ENCODE peak calls at places on chromosome 2, in six cellular contexts. Y, A, U, K, P and D are unnamed samples.

GRCh38 chr2:88055049-88055435 is 541 bp downstream of the KRCC1 start:
- DNase-seq in Y (peak), A (peak), U (peak), K (no peak), P (no peak), D (peak)

GRCh38 chr2:239695106-239695727 is 294.4 kb upstream of the HDAC4 start:
- DNase-seq in Y (no peak), A (no peak), U (no peak), K (no peak), P (no peak), D (no peak)

GRCh38 chr2:153388246-153388645 is 90.3 kb downstream of the RPRM start:
- DNase-seq in Y (no peak), A (no peak), U (no peak), K (no peak), P (peak), D (no peak)

GRCh38 chr2:25669520-25669919 is 3.9 kb downstream of the DTNB start:
- DNase-seq in Y (no peak), A (no peak), U (no peak), K (no peak), P (no peak), D (no peak)

GRCh38 chr2:195782156-195782555 is 125.1 kb downstream of the SLC39A10 start:
- DNase-seq in Y (no peak), A (peak), U (no peak), K (no peak), P (no peak), D (peak)

GRCh38 chr2:174048238-174048637 is 83.1 kb upstream of the SP3 start:
- DNase-seq in Y (no peak), A (peak), U (no peak), K (no peak), P (no peak), D (no peak)

GRCh38 chr2:238489896-238490295 is 63.2 kb downstream of the ASB1 start:
- DNase-seq in Y (no peak), A (no peak), U (no peak), K (no peak), P (no peak), D (no peak)

GRCh38 chr2:10216677-10217498 is 85.8 kb upstream of the HPCAL1 start:
- DNase-seq in Y (no peak), A (no peak), U (no peak), K (no peak), P (no peak), D (no peak)

GRCh38 chr2:1741851-1742250 is 2.5 kb downstream of the PXDN start:
- DNase-seq in Y (no peak), A (no peak), U (no peak), K (no peak), P (no peak), D (no peak)

GRCh38 chr2:69011611-69012157 is 1.3 kb upstream of the ANTXR1 start:
- DNase-seq in Y (no peak), A (no peak), U (no peak), K (no peak), P (no peak), D (no peak)

GRCh38 chr2:152067823-152068222 is 31.0 kb downstream of the CACNB4 start:
- DNase-seq in Y (no peak), A (no peak), U (no peak), K (no peak), P (no peak), D (no peak)

GRCh38 chr2:50529600-50530218 is 502.2 kb downstream of the NRXN1 start:
- DNase-seq in Y (peak), A (peak), U (peak), K (peak), P (no peak), D (peak)

GRCh38 chr2:46294185-46294836 is 2.9 kb upstream of the EPAS1 start:
- DNase-seq in Y (peak), A (peak), U (peak), K (no peak), P (no peak), D (peak)

GRCh38 chr2:160345102-160345501 is 145.0 kb upstream of the ITGB6 start:
- DNase-seq in Y (no peak), A (no peak), U (no peak), K (no peak), P (no peak), D (no peak)

GRCh38 chr2:109129921-109130725 is 1.1 kb downstream of the SH3RF3 start:
- DNase-seq in Y (no peak), A (peak), U (no peak), K (no peak), P (no peak), D (peak)

GRCh38 chr2:53600835-53601234 is 166.8 kb upstream of the CHAC2 start:
- DNase-seq in Y (no peak), A (peak), U (no peak), K (no peak), P (peak), D (peak)

GRCh38 chr2:196324212-196324611 is 152.8 kb upstream of the STK17B start:
- DNase-seq in Y (no peak), A (peak), U (no peak), K (peak), P (no peak), D (no peak)

GRCh38 chr2:153808675-153809074 is 63.0 kb upstream of the GALNT13 start:
- DNase-seq in Y (no peak), A (no peak), U (no peak), K (no peak), P (no peak), D (no peak)

GRCh38 chr2:210440206-210440605 is 36.4 kb downstream of the LANCL1 start:
- DNase-seq in Y (no peak), A (no peak), U (no peak), K (no peak), P (no peak), D (no peak)

GRCh38 chr2:237497009-237497819 is 10.2 kb downstream of the MLPH start:
- DNase-seq in Y (no peak), A (no peak), U (no peak), K (no peak), P (no peak), D (no peak)

GRCh38 chr2:190404487-190404886 is 3.7 kb upstream of the MFSD6 start:
- DNase-seq in Y (peak), A (peak), U (peak), K (no peak), P (peak), D (peak)

GRCh38 chr2:210546424-210547223 is 9.8 kb upstream of the CPS1 start:
- DNase-seq in Y (no peak), A (no peak), U (no peak), K (no peak), P (no peak), D (no peak)

GRCh38 chr2:2810504-2810903 is 479.4 kb upstream of the MYT1L start:
- DNase-seq in Y (no peak), A (no peak), U (no peak), K (no peak), P (no peak), D (no peak)

GRCh38 chr2:167599228-167599627 is 648.2 kb downstream of the STK39 start:
- DNase-seq in Y (no peak), A (no peak), U (no peak), K (no peak), P (no peak), D (no peak)